ENCODE peak calls at places on chromosome 15, in eight cellular contexts. One of them, this sample, is unnamed.

GRCh38 chr15:90818251-90819210 is 49.9 kb upstream of the FURIN start:
- DNase-seq in CD4-positive, alpha-beta T cell: no peak
- DNase-seq in iPS DF 6.9: no peak
- DNase-seq in stomach: peak; percentile 27
- DNase-seq in hepatocyte: no peak
- DNase-seq in substantia nigra: no peak
- DNase-seq in ovary: no peak
- DNase-seq in psoas muscle: no peak
- DNase-seq in this sample: no peak

GRCh38 chr15:66739287-66739686 is 37.3 kb downstream of the SMAD6 start:
- DNase-seq in psoas muscle: no peak
- DNase-seq in iPS DF 6.9: no peak
- DNase-seq in ovary: peak; percentile 16
- DNase-seq in substantia nigra: no peak
- DNase-seq in stomach: no peak
- DNase-seq in hepatocyte: no peak
- DNase-seq in CD4-positive, alpha-beta T cell: no peak
- DNase-seq in this sample: no peak

GRCh38 chr15:38389924-38390542 is 63.9 kb upstream of the FAM98B start:
- DNase-seq in CD4-positive, alpha-beta T cell: peak; percentile 31
- DNase-seq in psoas muscle: peak; percentile 41
- DNase-seq in hepatocyte: peak; percentile 71
- DNase-seq in substantia nigra: peak; percentile 8
- DNase-seq in stomach: peak; percentile 84
- DNase-seq in ovary: peak; percentile 42
- DNase-seq in iPS DF 6.9: peak; percentile 66
- DNase-seq in this sample: peak; percentile 55

GRCh38 chr15:75452968-75453702 is 1.6 kb upstream of the SIN3A start:
- DNase-seq in ovary: peak; percentile 74
- DNase-seq in hepatocyte: peak; percentile 65
- DNase-seq in substantia nigra: peak; percentile 28
- DNase-seq in CD4-positive, alpha-beta T cell: peak; percentile 24
- DNase-seq in iPS DF 6.9: peak; percentile 54
- DNase-seq in stomach: peak; percentile 38
- DNase-seq in psoas muscle: peak; percentile 73
- DNase-seq in this sample: peak; percentile 66

GRCh38 chr15:26635105-26635504 is 137.8 kb downstream of the GABRB3 start:
- DNase-seq in hepatocyte: no peak
- DNase-seq in iPS DF 6.9: no peak
- DNase-seq in psoas muscle: no peak
- DNase-seq in stomach: no peak
- DNase-seq in substantia nigra: no peak
- DNase-seq in ovary: no peak
- DNase-seq in CD4-positive, alpha-beta T cell: no peak
- DNase-seq in this sample: no peak

GRCh38 chr15:36468746-36469145 is 110.7 kb upstream of the CDIN1 start:
- DNase-seq in substantia nigra: no peak
- DNase-seq in psoas muscle: no peak
- DNase-seq in stomach: no peak
- DNase-seq in iPS DF 6.9: no peak
- DNase-seq in CD4-positive, alpha-beta T cell: no peak
- DNase-seq in ovary: no peak
- DNase-seq in hepatocyte: peak; percentile 16
- DNase-seq in this sample: no peak

GRCh38 chr15:62360286-62360685 is 195.2 kb upstream of the C2CD4B start:
- DNase-seq in psoas muscle: no peak
- DNase-seq in iPS DF 6.9: no peak
- DNase-seq in ovary: no peak
- DNase-seq in stomach: no peak
- DNase-seq in CD4-positive, alpha-beta T cell: no peak
- DNase-seq in substantia nigra: no peak
- DNase-seq in hepatocyte: no peak
- DNase-seq in this sample: no peak

GRCh38 chr15:60318236-60318867 is 79.4 kb downstream of the ANXA2 start:
- DNase-seq in substantia nigra: no peak
- DNase-seq in psoas muscle: no peak
- DNase-seq in stomach: no peak
- DNase-seq in iPS DF 6.9: no peak
- DNase-seq in CD4-positive, alpha-beta T cell: no peak
- DNase-seq in hepatocyte: no peak
- DNase-seq in ovary: no peak
- DNase-seq in this sample: no peak

GRCh38 chr15:93614446-93615104 is 525.6 kb upstream of the RGMA start:
- DNase-seq in iPS DF 6.9: no peak
- DNase-seq in CD4-positive, alpha-beta T cell: no peak
- DNase-seq in ovary: no peak
- DNase-seq in psoas muscle: peak; percentile 19
- DNase-seq in stomach: no peak
- DNase-seq in substantia nigra: no peak
- DNase-seq in hepatocyte: no peak
- DNase-seq in this sample: peak; percentile 18
- H3K27ac ChIP-seq in iPS DF 6.9: no peak overlapping the region
- H3K27ac ChIP-seq in CD4-positive, alpha-beta T cell: no peak overlapping the region
- H3K27ac ChIP-seq in ovary: no peak overlapping the region
- H3K27ac ChIP-seq in psoas muscle: peak overlapping the region; percentile 18
- H3K27ac ChIP-seq in stomach: no peak overlapping the region
- H3K27ac ChIP-seq in substantia nigra: no peak overlapping the region
- H3K27ac ChIP-seq in hepatocyte: no peak overlapping the region
- H3K27ac ChIP-seq in this sample: peak overlapping the region; percentile 52

GRCh38 chr15:42879390-42879912 is 41.1 kb downstream of the TTBK2 start:
- DNase-seq in iPS DF 6.9: no peak
- DNase-seq in substantia nigra: no peak
- DNase-seq in CD4-positive, alpha-beta T cell: no peak
- DNase-seq in hepatocyte: no peak
- DNase-seq in ovary: no peak
- DNase-seq in psoas muscle: no peak
- DNase-seq in stomach: no peak
- DNase-seq in this sample: no peak
- H3K27ac ChIP-seq in iPS DF 6.9: no peak overlapping the region
- H3K27ac ChIP-seq in substantia nigra: no peak overlapping the region
- H3K27ac ChIP-seq in CD4-positive, alpha-beta T cell: no peak overlapping the region
- H3K27ac ChIP-seq in hepatocyte: no peak overlapping the region
- H3K27ac ChIP-seq in ovary: no peak overlapping the region
- H3K27ac ChIP-seq in psoas muscle: no peak overlapping the region
- H3K27ac ChIP-seq in stomach: no peak overlapping the region
- H3K27ac ChIP-seq in this sample: no peak overlapping the region

GRCh38 chr15:39621210-39621609 is 40.3 kb downstream of the THBS1 start:
- DNase-seq in substantia nigra: no peak
- DNase-seq in iPS DF 6.9: no peak
- DNase-seq in ovary: no peak
- DNase-seq in psoas muscle: no peak
- DNase-seq in CD4-positive, alpha-beta T cell: no peak
- DNase-seq in stomach: no peak
- DNase-seq in hepatocyte: no peak
- DNase-seq in this sample: no peak

GRCh38 chr15:39613271-39613670 is 32.4 kb downstream of the THBS1 start:
- DNase-seq in substantia nigra: no peak
- DNase-seq in iPS DF 6.9: no peak
- DNase-seq in stomach: no peak
- DNase-seq in hepatocyte: no peak
- DNase-seq in psoas muscle: no peak
- DNase-seq in CD4-positive, alpha-beta T cell: no peak
- DNase-seq in ovary: no peak
- DNase-seq in this sample: no peak

GRCh38 chr15:39618063-39618823 is 37.4 kb downstream of the THBS1 start:
- DNase-seq in psoas muscle: no peak
- DNase-seq in ovary: no peak
- DNase-seq in stomach: no peak
- DNase-seq in substantia nigra: no peak
- DNase-seq in hepatocyte: no peak
- DNase-seq in iPS DF 6.9: no peak
- DNase-seq in CD4-positive, alpha-beta T cell: no peak
- DNase-seq in this sample: no peak

GRCh38 chr15:39613861-39614260 is 33.0 kb downstream of the THBS1 start:
- DNase-seq in hepatocyte: no peak
- DNase-seq in iPS DF 6.9: no peak
- DNase-seq in ovary: no peak
- DNase-seq in CD4-positive, alpha-beta T cell: no peak
- DNase-seq in psoas muscle: no peak
- DNase-seq in stomach: no peak
- DNase-seq in substantia nigra: no peak
- DNase-seq in this sample: no peak

GRCh38 chr15:39616731-39617455 is 36.0 kb downstream of the THBS1 start:
- DNase-seq in psoas muscle: no peak
- DNase-seq in ovary: no peak
- DNase-seq in stomach: no peak
- DNase-seq in hepatocyte: no peak
- DNase-seq in iPS DF 6.9: no peak
- DNase-seq in substantia nigra: no peak
- DNase-seq in CD4-positive, alpha-beta T cell: no peak
- DNase-seq in this sample: no peak
- H3K27ac ChIP-seq in psoas muscle: no peak overlapping the region
- H3K27ac ChIP-seq in ovary: no peak overlapping the region
- H3K27ac ChIP-seq in stomach: no peak overlapping the region
- H3K27ac ChIP-seq in hepatocyte: no peak overlapping the region
- H3K27ac ChIP-seq in iPS DF 6.9: no peak overlapping the region
- H3K27ac ChIP-seq in substantia nigra: no peak overlapping the region
- H3K27ac ChIP-seq in CD4-positive, alpha-beta T cell: no peak overlapping the region
- H3K27ac ChIP-seq in this sample: peak overlapping the region; percentile 38

GRCh38 chr15:92881570-92881837 is 18.6 kb upstream of the CHD2 start:
- DNase-seq in iPS DF 6.9: no peak
- DNase-seq in psoas muscle: no peak
- DNase-seq in stomach: no peak
- DNase-seq in ovary: no peak
- DNase-seq in CD4-positive, alpha-beta T cell: no peak
- DNase-seq in substantia nigra: no peak
- DNase-seq in hepatocyte: no peak
- DNase-seq in this sample: no peak

GRCh38 chr15:92880796-92881569 is 19.1 kb upstream of the CHD2 start:
- DNase-seq in hepatocyte: peak; percentile 37
- DNase-seq in stomach: no peak
- DNase-seq in iPS DF 6.9: no peak
- DNase-seq in CD4-positive, alpha-beta T cell: no peak
- DNase-seq in ovary: no peak
- DNase-seq in psoas muscle: no peak
- DNase-seq in substantia nigra: no peak
- DNase-seq in this sample: no peak

GRCh38 chr15:92878593-92879053 is 21.5 kb upstream of the CHD2 start:
- DNase-seq in iPS DF 6.9: no peak
- DNase-seq in stomach: no peak
- DNase-seq in psoas muscle: no peak
- DNase-seq in substantia nigra: no peak
- DNase-seq in hepatocyte: peak; percentile 39
- DNase-seq in CD4-positive, alpha-beta T cell: no peak
- DNase-seq in ovary: no peak
- DNase-seq in this sample: no peak

GRCh38 chr15:92881838-92882696 is 18.1 kb upstream of the CHD2 start:
- DNase-seq in psoas muscle: peak; percentile 99
- DNase-seq in CD4-positive, alpha-beta T cell: peak; percentile 97
- DNase-seq in iPS DF 6.9: peak; percentile 100
- DNase-seq in stomach: peak; percentile 99
- DNase-seq in hepatocyte: peak; percentile 98
- DNase-seq in substantia nigra: peak; percentile 99
- DNase-seq in ovary: peak; percentile 98
- DNase-seq in this sample: peak; percentile 100

DNA sequence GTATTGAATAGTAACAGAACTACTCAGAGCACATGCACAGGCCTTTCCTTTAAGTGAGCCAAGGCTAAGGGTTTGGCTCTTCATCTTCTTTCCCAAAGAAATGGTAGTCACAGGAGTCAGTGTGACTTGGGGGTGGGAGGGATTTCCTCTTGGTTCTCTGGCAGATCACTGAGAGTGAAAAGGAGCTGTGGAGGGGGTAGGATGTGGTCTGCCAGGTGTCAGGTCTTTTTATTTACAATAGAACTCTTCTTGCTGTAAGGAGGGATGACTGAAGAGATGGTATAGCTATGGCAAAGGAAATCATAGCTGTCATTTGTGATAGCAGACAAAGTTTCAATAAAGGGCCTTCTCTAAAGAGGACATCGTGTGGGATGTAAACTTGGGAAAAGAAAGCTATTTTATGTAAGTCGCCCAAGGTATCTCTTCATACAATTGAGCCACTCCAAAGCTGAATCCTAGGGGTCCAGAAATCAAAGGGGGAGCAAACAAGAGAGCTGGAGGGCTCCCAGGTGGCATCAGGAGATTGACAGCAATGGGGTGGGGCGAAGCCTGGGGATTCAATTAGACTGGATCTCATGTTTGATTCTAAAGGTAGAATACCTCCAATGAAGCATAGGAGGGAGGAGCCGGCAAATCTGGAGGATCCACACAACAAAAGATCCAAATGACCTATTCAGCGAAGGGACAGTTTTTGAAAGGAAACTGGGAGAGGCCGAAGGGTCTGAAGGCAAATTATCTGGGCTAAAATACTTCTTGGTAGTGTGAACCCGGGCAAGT is 20.0 kb upstream of the CHD2 start:
- DNase-seq in hepatocyte: no peak
- DNase-seq in iPS DF 6.9: no peak
- DNase-seq in stomach: no peak
- DNase-seq in ovary: no peak
- DNase-seq in substantia nigra: no peak
- DNase-seq in CD4-positive, alpha-beta T cell: no peak
- DNase-seq in psoas muscle: no peak
- DNase-seq in this sample: no peak
- H3K27ac ChIP-seq in hepatocyte: peak overlapping the region; percentile 91
- H3K27ac ChIP-seq in iPS DF 6.9: no peak overlapping the region
- H3K27ac ChIP-seq in stomach: peak overlapping the region; percentile 89
- H3K27ac ChIP-seq in ovary: peak overlapping the region; percentile 86
- H3K27ac ChIP-seq in substantia nigra: no peak overlapping the region
- H3K27ac ChIP-seq in CD4-positive, alpha-beta T cell: peak overlapping the region; percentile 11
- H3K27ac ChIP-seq in psoas muscle: no peak overlapping the region
- H3K27ac ChIP-seq in this sample: peak overlapping the region; percentile 100

GRCh38 chr15:49675051-49675450 is 54.2 kb downstream of the DTWD1 start:
- DNase-seq in CD4-positive, alpha-beta T cell: no peak
- DNase-seq in stomach: no peak
- DNase-seq in ovary: no peak
- DNase-seq in substantia nigra: no peak
- DNase-seq in psoas muscle: no peak
- DNase-seq in hepatocyte: no peak
- DNase-seq in iPS DF 6.9: no peak
- DNase-seq in this sample: no peak
- H3K27ac ChIP-seq in CD4-positive, alpha-beta T cell: no peak overlapping the region
- H3K27ac ChIP-seq in stomach: no peak overlapping the region
- H3K27ac ChIP-seq in ovary: peak overlapping the region; percentile 18
- H3K27ac ChIP-seq in substantia nigra: no peak overlapping the region
- H3K27ac ChIP-seq in psoas muscle: no peak overlapping the region
- H3K27ac ChIP-seq in hepatocyte: peak overlapping the region; percentile 17
- H3K27ac ChIP-seq in iPS DF 6.9: no peak overlapping the region
- H3K27ac ChIP-seq in this sample: peak overlapping the region; percentile 19

DNA sequence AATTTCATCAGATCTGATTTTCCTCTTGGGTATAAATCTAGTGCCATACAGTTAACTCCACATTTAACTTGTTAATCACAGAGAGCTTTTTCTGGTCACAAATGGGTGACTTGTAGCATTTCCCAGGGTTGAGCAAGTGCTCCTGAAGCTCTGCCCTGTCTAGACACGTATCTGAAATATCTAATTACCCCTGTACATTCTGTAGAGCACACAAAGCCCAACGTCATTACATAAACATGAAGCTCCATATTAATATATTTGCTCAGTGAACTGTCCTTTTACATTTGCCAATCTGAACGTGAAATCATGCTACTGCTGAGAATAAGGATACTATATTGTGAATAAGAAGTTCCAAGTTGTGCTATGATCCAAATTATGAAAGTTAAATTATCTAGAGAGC is 49.0 kb downstream of the THBS1 start:
- DNase-seq in psoas muscle: no peak
- DNase-seq in substantia nigra: no peak
- DNase-seq in CD4-positive, alpha-beta T cell: no peak
- DNase-seq in stomach: no peak
- DNase-seq in iPS DF 6.9: no peak
- DNase-seq in ovary: no peak
- DNase-seq in hepatocyte: no peak
- DNase-seq in this sample: no peak
- H3K27ac ChIP-seq in psoas muscle: peak overlapping the region; percentile 46
- H3K27ac ChIP-seq in substantia nigra: no peak overlapping the region
- H3K27ac ChIP-seq in CD4-positive, alpha-beta T cell: peak overlapping the region; percentile 18
- H3K27ac ChIP-seq in stomach: peak overlapping the region; percentile 24
- H3K27ac ChIP-seq in iPS DF 6.9: no peak overlapping the region
- H3K27ac ChIP-seq in ovary: no peak overlapping the region
- H3K27ac ChIP-seq in hepatocyte: peak overlapping the region; percentile 66
- H3K27ac ChIP-seq in this sample: peak overlapping the region; percentile 10

This sample was measured in breast epithelium.